ENCODE peak calls at places on chromosomes 12 and 14, in eight cellular contexts. T, D, J, U, F, N, C and A are unnamed samples.

GRCh38 chr14:101029668-101030290 is 126.3 kb upstream of the RTL1 start:
- DNase-seq in T (no peak), D (no peak), J (no peak), U (no peak), F (no peak), N (no peak), C (no peak), A (no peak)

GRCh38 chr12:91877022-91877421 is 268.6 kb downstream of the BTG1 start:
- DNase-seq in T (no peak), D (peak; percentile 42), J (peak; percentile 53), U (peak; percentile 83), F (peak; percentile 76), N (no peak), C (no peak), A (no peak)

GRCh38 chr12:53809005-53809404 is 57.2 kb upstream of the CISTR start:
- DNase-seq in T (no peak), D (no peak), J (no peak), U (no peak), F (no peak), N (no peak), C (no peak), A (no peak)

GRCh38 chr12:57852620-57853509 is 6.3 kb upstream of the CTDSP2 start:
- DNase-seq in T (no peak), D (no peak), J (no peak), U (no peak), F (no peak), N (no peak), C (no peak), A (peak; percentile 25)

GRCh38 chr12:108337235-108338223 is 1.6 kb downstream of the CMKLR1 start:
- DNase-seq in T (no peak), D (no peak), J (no peak), U (no peak), F (no peak), N (no peak), C (no peak), A (peak; percentile 26)

GRCh38 chr12:21528953-21529352 is 2.9 kb downstream of the SPX start:
- DNase-seq in T (no peak), D (no peak), J (no peak), U (no peak), F (no peak), N (no peak), C (no peak), A (no peak)

GRCh38 chr12:108338915-108339657 is at the start of gene CMKLR1:
- DNase-seq in T (no peak), D (peak; percentile 32), J (no peak), U (no peak), F (no peak), N (no peak), C (peak; percentile 36), A (peak; percentile 34)

GRCh38 chr12:81147286-81147919 is 69.5 kb downstream of the ACSS3 start:
- DNase-seq in T (no peak), D (no peak), J (no peak), U (no peak), F (no peak), N (no peak), C (no peak), A (no peak)

GRCh38 chr12:104094284-104094683 is 30.0 kb downstream of the HCFC2 start:
- DNase-seq in T (no peak), D (no peak), J (no peak), U (no peak), F (no peak), N (no peak), C (no peak), A (no peak)

GRCh38 chr12:12718853-12719252 is 1.7 kb downstream of the CDKN1B start:
- DNase-seq in T (no peak), D (no peak), J (no peak), U (no peak), F (peak; percentile 18), N (no peak), C (no peak), A (no peak)

GRCh38 chr12:89433634-89434033 is 81.3 kb upstream of the DUSP6 start:
- DNase-seq in T (no peak), D (no peak), J (no peak), U (no peak), F (no peak), N (no peak), C (no peak), A (no peak)

GRCh38 chr12:92185052-92185451 is 39.4 kb upstream of the BTG1 start:
- DNase-seq in T (peak; percentile 62), D (no peak), J (no peak), U (no peak), F (peak; percentile 30), N (no peak), C (no peak), A (no peak)